ENCODE peak calls at places on chromosomes 6 and 20, in four cellular contexts. W is OCI-LY7, L is hepatocyte, Z is HCT116. Y is an unnamed sample. For H3K4me1, the result is how much of the 10 kb centered on the place peaks cover.

GRCh38 chr6:118993803-118994231 is 58.9 kb upstream of the MCM9 start:
- DNase-seq in W (no peak), L (no peak), Z (no peak), Y (no peak)

GRCh38 chr6:36755435-36756348 is 58.1 kb downstream of the RAB44 start:
- DNase-seq in W (peak), L (no peak), Z (no peak), Y (no peak)

GRCh38 chr20:47368301-47368700 is 11.8 kb upstream of the ZMYND8 start:
- DNase-seq in W (no peak), L (no peak), Z (no peak), Y (no peak)

GRCh38 chr6:95660544-95660943 is 83.2 kb downstream of the MANEA start:
- DNase-seq in W (no peak), L (no peak), Z (no peak), Y (no peak)

GRCh38 chr6:72246926-72247325 is 360.6 kb downstream of the RIMS1 start:
- DNase-seq in W (no peak), L (peak), Z (peak), Y (no peak)

GRCh38 chr6:1606533-1607235 is 3.0 kb upstream of the FOXC1 start:
- DNase-seq in W (no peak), L (no peak), Z (no peak), Y (no peak)

GRCh38 chr20:62060631-62061541 is 4.8 kb downstream of the TAF4 start:
- DNase-seq in W (no peak), L (no peak), Z (no peak), Y (no peak)

GRCh38 chr20:33159713-33160112 is 8.2 kb upstream of the BPIFA2 start:
- DNase-seq in W (no peak), L (no peak), Z (no peak), Y (no peak)

GRCh38 chr20:36591854-36592641 is 13.5 kb upstream of the RAB5IF start:
- DNase-seq in W (no peak), L (peak), Z (peak), Y (no peak)

GRCh38 chr6:112466378-112467151 is 119.4 kb downstream of the RFPL4B start:
- DNase-seq in W (no peak), L (no peak), Z (no peak), Y (no peak)

DNA sequence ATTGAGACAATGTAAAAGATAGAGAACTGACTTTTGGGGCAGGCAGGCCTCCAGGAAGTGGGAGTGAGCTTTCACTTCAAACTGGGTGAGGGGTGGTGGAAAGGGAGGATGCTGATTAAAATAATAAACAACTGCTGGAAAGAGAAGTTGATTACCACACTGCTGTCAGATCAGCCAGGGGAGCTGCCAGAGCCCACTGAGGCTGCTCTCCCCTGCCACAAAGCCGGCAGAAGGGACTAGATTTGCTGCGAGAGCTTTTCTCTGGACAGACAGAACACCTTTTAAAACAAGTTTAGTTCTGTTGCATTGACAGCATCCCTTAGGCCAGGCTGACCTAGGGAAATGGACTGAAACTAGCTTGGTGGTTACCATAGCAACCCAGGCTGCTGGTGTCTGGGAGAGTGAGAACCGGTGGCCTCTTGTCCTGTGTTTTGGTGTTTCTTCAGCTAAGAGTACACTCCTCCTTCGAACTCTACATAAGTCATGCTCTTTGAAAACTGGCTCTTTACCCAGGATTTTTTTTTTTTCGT is 374.1 kb downstream of the UTRN start:
- DNase-seq in W (no peak), L (peak), Z (no peak), Y (no peak)
- H3K4me1 ChIP-seq in W (under half), L (under half), Z (under half), Y (under half)

GRCh38 chr20:45051497-45052060 is 49.3 kb downstream of the KCNS1 start:
- DNase-seq in W (peak), L (no peak), Z (no peak), Y (no peak)

GRCh38 chr20:45047581-45048119 is 53.3 kb downstream of the KCNS1 start:
- DNase-seq in W (no peak), L (no peak), Z (no peak), Y (no peak)

GRCh38 chr20:45049904-45050471 is 50.9 kb downstream of the KCNS1 start:
- DNase-seq in W (peak), L (no peak), Z (no peak), Y (no peak)

GRCh38 chr20:45052698-45053440 is 48.1 kb downstream of the KCNS1 start:
- DNase-seq in W (peak), L (no peak), Z (no peak), Y (no peak)

GRCh38 chr20:45049438-45049837 is 51.5 kb downstream of the KCNS1 start:
- DNase-seq in W (no peak), L (no peak), Z (no peak), Y (no peak)
- H3K27ac ChIP-seq in W (peak), L (no peak), Z (no peak), Y (no peak)

DNA sequence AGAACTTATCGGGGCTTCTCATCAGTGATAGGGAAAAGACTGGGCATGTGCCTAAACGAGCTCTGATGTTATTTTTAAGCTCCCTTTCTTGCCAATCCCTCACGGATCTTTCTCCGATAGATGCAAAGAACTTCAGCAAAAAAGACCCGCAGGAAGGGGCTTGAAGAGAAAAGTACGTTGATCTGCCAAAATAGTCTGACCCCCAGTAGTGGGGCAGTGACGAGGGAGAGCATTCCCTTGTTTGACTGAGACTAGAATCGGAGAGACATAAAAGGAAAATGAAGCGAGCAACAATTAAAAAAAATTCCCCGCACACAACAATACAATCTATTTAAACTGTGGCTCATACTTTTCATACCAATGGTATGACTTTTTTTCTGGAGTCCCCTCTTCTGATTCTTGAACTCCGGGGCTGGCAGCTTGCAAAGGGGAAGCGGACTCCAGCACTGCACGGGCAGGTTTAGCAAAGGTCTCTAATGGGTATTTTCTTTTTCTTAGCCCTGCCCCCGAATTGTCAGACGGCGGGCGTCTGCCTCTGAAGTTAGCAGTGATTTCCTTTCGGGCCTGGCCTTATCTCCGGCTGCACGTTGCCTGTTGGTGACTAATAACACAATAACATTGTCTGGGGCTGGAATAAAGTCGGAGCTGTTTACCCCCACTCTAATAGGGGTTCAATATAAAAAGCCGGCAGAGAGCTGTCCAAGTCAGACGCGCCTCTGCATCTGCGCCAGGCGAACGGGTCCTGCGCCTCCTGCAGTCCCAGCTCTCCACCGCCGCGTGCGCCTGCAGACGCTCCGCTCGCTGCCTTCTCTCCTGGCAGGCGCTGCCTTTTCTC is at the start of gene EDN1:
- DNase-seq in W (peak), L (peak), Z (peak), Y (peak)
- TF ChIP-seq CTCF in W (peak), L (peak), Z (peak), Y (peak)

DNA sequence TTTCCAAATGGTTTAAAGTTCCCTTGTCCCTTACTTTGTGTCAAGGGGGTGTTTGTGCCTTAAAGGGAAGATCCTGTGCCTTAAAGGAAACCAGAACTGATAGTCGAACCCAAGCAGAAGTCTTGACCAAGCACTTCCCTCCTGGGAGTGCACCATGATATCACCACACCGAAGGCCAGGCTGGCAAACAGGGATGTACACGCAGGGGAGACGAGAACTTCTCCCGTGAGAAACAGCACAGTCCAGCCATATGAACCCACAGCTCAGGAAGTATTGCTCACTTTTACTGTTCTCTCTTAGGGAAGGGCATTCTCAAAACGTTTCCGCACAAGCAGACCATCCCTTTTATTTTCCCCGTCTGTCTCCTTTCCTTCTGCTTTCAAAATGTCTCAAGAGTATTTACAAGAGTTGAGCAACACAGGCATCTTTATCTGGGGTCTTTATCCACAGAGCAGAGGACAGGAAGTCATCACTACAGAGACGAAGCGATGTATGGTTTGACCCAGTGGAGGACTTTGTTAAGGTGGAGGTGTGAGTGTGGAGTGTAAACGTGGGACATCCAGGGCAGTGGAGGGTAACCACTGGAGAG is 12.8 kb upstream of the SERPINB1 start:
- DNase-seq in W (no peak), L (no peak), Z (no peak), Y (no peak)
- H3K4me1 ChIP-seq in W (half or more), L (under half), Z (half or more), Y (under half)

GRCh38 chr6:166286831-166287271 is 21.3 kb downstream of the PRR18 start:
- DNase-seq in W (peak), L (no peak), Z (no peak), Y (no peak)
- H3K27ac ChIP-seq in W (peak), L (no peak), Z (no peak), Y (no peak)